ENCODE peak calls at places on chromosomes 5 and 9, in nine cellular contexts. One of them, this sample, is unnamed. For H3K27me3, the result is how much of the 10 kb centered on the place peaks cover.

GRCh38 chr5:89204766-89205165 is 321.8 kb upstream of the MEF2C start:
- DNase-seq in mammary epithelial cell: no peak
- DNase-seq in esophagus muscularis mucosa: no peak
- DNase-seq in Peyer's patch: no peak
- DNase-seq in lung: no peak
- DNase-seq in uterus: no peak
- DNase-seq in IMR-90: no peak
- DNase-seq in cardiac muscle cell: no peak
- DNase-seq in ovary: no peak
- DNase-seq in this sample: peak

GRCh38 chr5:95738834-95739233 is 7.7 kb downstream of the RHOBTB3 start:
- DNase-seq in esophagus muscularis mucosa: no peak
- DNase-seq in ovary: no peak
- DNase-seq in cardiac muscle cell: no peak
- DNase-seq in lung: no peak
- DNase-seq in uterus: no peak
- DNase-seq in IMR-90: no peak
- DNase-seq in Peyer's patch: no peak
- DNase-seq in mammary epithelial cell: no peak
- DNase-seq in this sample: no peak

GRCh38 chr9:109705515-109705914 is 74.5 kb upstream of the PALM2AKAP2 start:
- DNase-seq in IMR-90: peak
- DNase-seq in esophagus muscularis mucosa: no peak
- DNase-seq in uterus: no peak
- DNase-seq in mammary epithelial cell: peak
- DNase-seq in lung: no peak
- DNase-seq in cardiac muscle cell: peak
- DNase-seq in ovary: no peak
- DNase-seq in Peyer's patch: no peak
- DNase-seq in this sample: no peak

GRCh38 chr9:130431536-130432303 is 13.0 kb upstream of the ASS1 start:
- DNase-seq in esophagus muscularis mucosa: no peak
- DNase-seq in cardiac muscle cell: no peak
- DNase-seq in ovary: no peak
- DNase-seq in mammary epithelial cell: no peak
- DNase-seq in uterus: no peak
- DNase-seq in IMR-90: no peak
- DNase-seq in lung: no peak
- DNase-seq in Peyer's patch: no peak
- DNase-seq in this sample: no peak

GRCh38 chr9:113921366-113921765 is 45.3 kb downstream of the ZNF618 start:
- DNase-seq in cardiac muscle cell: no peak
- DNase-seq in IMR-90: peak
- DNase-seq in mammary epithelial cell: no peak
- DNase-seq in esophagus muscularis mucosa: no peak
- DNase-seq in ovary: no peak
- DNase-seq in uterus: no peak
- DNase-seq in lung: no peak
- DNase-seq in Peyer's patch: no peak
- DNase-seq in this sample: no peak

GRCh38 chr5:172339264-172340180 is 56.0 kb upstream of the UBTD2 start:
- DNase-seq in IMR-90: no peak
- DNase-seq in mammary epithelial cell: no peak
- DNase-seq in lung: no peak
- DNase-seq in Peyer's patch: no peak
- DNase-seq in uterus: no peak
- DNase-seq in cardiac muscle cell: no peak
- DNase-seq in ovary: no peak
- DNase-seq in esophagus muscularis mucosa: peak
- DNase-seq in this sample: no peak

GRCh38 chr9:102631559-102631958 is 363.6 kb upstream of the CYLC2 start:
- DNase-seq in uterus: no peak
- DNase-seq in esophagus muscularis mucosa: no peak
- DNase-seq in Peyer's patch: no peak
- DNase-seq in cardiac muscle cell: no peak
- DNase-seq in mammary epithelial cell: peak
- DNase-seq in ovary: no peak
- DNase-seq in IMR-90: no peak
- DNase-seq in lung: no peak
- DNase-seq in this sample: no peak

GRCh38 chr5:56270568-56271392 is 37.6 kb upstream of the ANKRD55 start:
- DNase-seq in IMR-90: peak
- DNase-seq in Peyer's patch: peak
- DNase-seq in lung: peak
- DNase-seq in ovary: peak
- DNase-seq in mammary epithelial cell: peak
- DNase-seq in cardiac muscle cell: peak
- DNase-seq in esophagus muscularis mucosa: peak
- DNase-seq in uterus: peak
- DNase-seq in this sample: peak

GRCh38 chr5:14675309-14675708 is 10.8 kb downstream of the OTULIN start:
- DNase-seq in cardiac muscle cell: no peak
- DNase-seq in IMR-90: no peak
- DNase-seq in ovary: no peak
- DNase-seq in uterus: no peak
- DNase-seq in esophagus muscularis mucosa: no peak
- DNase-seq in lung: no peak
- DNase-seq in Peyer's patch: no peak
- DNase-seq in mammary epithelial cell: peak
- DNase-seq in this sample: no peak

GRCh38 chr5:127254729-127255284 is 35.8 kb upstream of the MEGF10 start:
- DNase-seq in mammary epithelial cell: peak
- DNase-seq in IMR-90: peak
- DNase-seq in uterus: no peak
- DNase-seq in lung: no peak
- DNase-seq in Peyer's patch: no peak
- DNase-seq in esophagus muscularis mucosa: no peak
- DNase-seq in cardiac muscle cell: no peak
- DNase-seq in ovary: no peak
- DNase-seq in this sample: no peak

GRCh38 chr5:119522841-119523240 is 70.5 kb downstream of the HSD17B4 start:
- DNase-seq in lung: no peak
- DNase-seq in ovary: no peak
- DNase-seq in uterus: no peak
- DNase-seq in Peyer's patch: no peak
- DNase-seq in mammary epithelial cell: no peak
- DNase-seq in IMR-90: no peak
- DNase-seq in cardiac muscle cell: no peak
- DNase-seq in esophagus muscularis mucosa: no peak
- DNase-seq in this sample: no peak

GRCh38 chr5:80959768-80960442 is at the start of gene RASGRF2:
- DNase-seq in lung: peak
- DNase-seq in mammary epithelial cell: no peak
- DNase-seq in cardiac muscle cell: peak
- DNase-seq in IMR-90: peak
- DNase-seq in Peyer's patch: peak
- DNase-seq in esophagus muscularis mucosa: no peak
- DNase-seq in uterus: peak
- DNase-seq in ovary: peak
- DNase-seq in this sample: no peak

GRCh38 chr9:98057095-98057799 is 715 bp downstream of the NANS start:
- DNase-seq in ovary: no peak
- DNase-seq in IMR-90: peak
- DNase-seq in mammary epithelial cell: peak
- DNase-seq in cardiac muscle cell: no peak
- DNase-seq in Peyer's patch: peak
- DNase-seq in esophagus muscularis mucosa: peak
- DNase-seq in uterus: no peak
- DNase-seq in lung: no peak
- DNase-seq in this sample: no peak

GRCh38 chr5:179142434-179143198 is 82.4 kb downstream of the ZNF354C start:
- DNase-seq in esophagus muscularis mucosa: no peak
- DNase-seq in ovary: no peak
- DNase-seq in lung: no peak
- DNase-seq in IMR-90: peak
- DNase-seq in uterus: no peak
- DNase-seq in mammary epithelial cell: no peak
- DNase-seq in Peyer's patch: no peak
- DNase-seq in cardiac muscle cell: no peak
- DNase-seq in this sample: peak

GRCh38 chr5:158695595-158696330 is 404.0 kb downstream of the EBF1 start:
- DNase-seq in ovary: peak
- DNase-seq in Peyer's patch: peak
- DNase-seq in uterus: peak
- DNase-seq in esophagus muscularis mucosa: peak
- DNase-seq in lung: peak
- DNase-seq in mammary epithelial cell: peak
- DNase-seq in cardiac muscle cell: peak
- DNase-seq in IMR-90: peak
- DNase-seq in this sample: peak

GRCh38 chr5:102711525-102712240 is 43.4 kb upstream of the PAM start:
- DNase-seq in uterus: no peak
- DNase-seq in esophagus muscularis mucosa: no peak
- DNase-seq in IMR-90: peak
- DNase-seq in mammary epithelial cell: peak
- DNase-seq in Peyer's patch: no peak
- DNase-seq in lung: no peak
- DNase-seq in ovary: no peak
- DNase-seq in cardiac muscle cell: no peak
- DNase-seq in this sample: no peak

GRCh38 chr9:38338359-38339014 is 54.0 kb upstream of the ALDH1B1 start:
- DNase-seq in lung: no peak
- DNase-seq in uterus: no peak
- DNase-seq in cardiac muscle cell: no peak
- DNase-seq in esophagus muscularis mucosa: no peak
- DNase-seq in Peyer's patch: no peak
- DNase-seq in IMR-90: no peak
- DNase-seq in ovary: no peak
- DNase-seq in mammary epithelial cell: no peak
- DNase-seq in this sample: no peak

GRCh38 chr9:38337095-38337494 is 55.4 kb upstream of the ALDH1B1 start:
- DNase-seq in esophagus muscularis mucosa: no peak
- DNase-seq in mammary epithelial cell: no peak
- DNase-seq in cardiac muscle cell: no peak
- DNase-seq in ovary: no peak
- DNase-seq in IMR-90: no peak
- DNase-seq in lung: no peak
- DNase-seq in Peyer's patch: no peak
- DNase-seq in uterus: no peak
- DNase-seq in this sample: no peak

GRCh38 chr9:38337706-38338264 is 54.7 kb upstream of the ALDH1B1 start:
- DNase-seq in lung: no peak
- DNase-seq in IMR-90: no peak
- DNase-seq in mammary epithelial cell: no peak
- DNase-seq in uterus: no peak
- DNase-seq in cardiac muscle cell: no peak
- DNase-seq in esophagus muscularis mucosa: no peak
- DNase-seq in ovary: no peak
- DNase-seq in Peyer's patch: no peak
- DNase-seq in this sample: no peak

GRCh38 chr9:38339087-38339486 is 53.4 kb upstream of the ALDH1B1 start:
- DNase-seq in cardiac muscle cell: no peak
- DNase-seq in ovary: no peak
- DNase-seq in esophagus muscularis mucosa: no peak
- DNase-seq in uterus: no peak
- DNase-seq in IMR-90: peak
- DNase-seq in mammary epithelial cell: peak
- DNase-seq in Peyer's patch: no peak
- DNase-seq in lung: no peak
- DNase-seq in this sample: no peak

GRCh38 chr9:38339496-38339895 is 53.0 kb upstream of the ALDH1B1 start:
- DNase-seq in Peyer's patch: no peak
- DNase-seq in ovary: no peak
- DNase-seq in IMR-90: peak
- DNase-seq in lung: no peak
- DNase-seq in uterus: peak
- DNase-seq in mammary epithelial cell: no peak
- DNase-seq in cardiac muscle cell: no peak
- DNase-seq in esophagus muscularis mucosa: no peak
- DNase-seq in this sample: peak
- H3K27me3 ChIP-seq in Peyer's patch: under half
- H3K27me3 ChIP-seq in ovary: under half
- H3K27me3 ChIP-seq in IMR-90: under half
- H3K27me3 ChIP-seq in lung: under half
- H3K27me3 ChIP-seq in uterus: under half
- H3K27me3 ChIP-seq in mammary epithelial cell: under half
- H3K27me3 ChIP-seq in cardiac muscle cell: under half
- H3K27me3 ChIP-seq in esophagus muscularis mucosa: under half
- H3K27me3 ChIP-seq in this sample: under half

GRCh38 chr9:126514037-126514821 is 99.5 kb upstream of the LMX1B start:
- DNase-seq in cardiac muscle cell: peak
- DNase-seq in esophagus muscularis mucosa: no peak
- DNase-seq in Peyer's patch: peak
- DNase-seq in lung: peak
- DNase-seq in ovary: peak
- DNase-seq in uterus: peak
- DNase-seq in IMR-90: peak
- DNase-seq in mammary epithelial cell: peak
- DNase-seq in this sample: no peak
- H3K4me3 ChIP-seq in cardiac muscle cell: no peak
- H3K4me3 ChIP-seq in esophagus muscularis mucosa: peak
- H3K4me3 ChIP-seq in Peyer's patch: peak
- H3K4me3 ChIP-seq in lung: no peak
- H3K4me3 ChIP-seq in ovary: no peak
- H3K4me3 ChIP-seq in uterus: no peak
- H3K4me3 ChIP-seq in IMR-90: no peak
- H3K4me3 ChIP-seq in mammary epithelial cell: no peak
- H3K4me3 ChIP-seq in this sample: no peak

DNA sequence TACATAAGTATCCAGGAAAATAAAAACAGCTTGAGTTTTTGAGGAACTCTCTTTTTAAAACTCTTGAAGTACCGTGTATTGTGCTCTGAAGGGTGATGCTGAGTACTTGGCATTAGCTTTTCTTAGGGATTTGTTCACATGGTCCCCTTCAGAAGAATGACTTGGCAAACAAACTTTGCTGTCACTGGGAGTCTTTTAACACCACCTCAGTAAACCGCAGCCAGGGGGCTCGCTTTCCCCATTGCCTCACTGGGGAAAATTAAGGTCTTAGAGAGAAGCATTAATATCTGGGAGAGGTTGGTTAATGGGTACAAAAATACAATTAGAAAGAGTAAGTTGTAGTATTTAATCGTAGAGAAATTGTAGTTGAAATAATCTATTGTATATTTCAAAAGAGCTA is 105.9 kb upstream of the DAP start:
- DNase-seq in lung: no peak
- DNase-seq in cardiac muscle cell: no peak
- DNase-seq in esophagus muscularis mucosa: no peak
- DNase-seq in Peyer's patch: no peak
- DNase-seq in mammary epithelial cell: no peak
- DNase-seq in ovary: no peak
- DNase-seq in uterus: no peak
- DNase-seq in IMR-90: peak
- DNase-seq in this sample: no peak
- TF ChIP-seq CTCF in lung: no peak
- TF ChIP-seq CTCF in cardiac muscle cell: no peak
- TF ChIP-seq CTCF in esophagus muscularis mucosa: no peak
- TF ChIP-seq CTCF in Peyer's patch: no peak
- TF ChIP-seq CTCF in mammary epithelial cell: no peak
- TF ChIP-seq CTCF in ovary: no peak
- TF ChIP-seq CTCF in uterus: no peak
- TF ChIP-seq CTCF in IMR-90: peak
- TF ChIP-seq CTCF in this sample: peak

GRCh38 chr5:113491022-113491421 is 2.8 kb upstream of the MCC start:
- DNase-seq in IMR-90: no peak
- DNase-seq in ovary: no peak
- DNase-seq in lung: no peak
- DNase-seq in mammary epithelial cell: no peak
- DNase-seq in uterus: no peak
- DNase-seq in esophagus muscularis mucosa: no peak
- DNase-seq in cardiac muscle cell: no peak
- DNase-seq in Peyer's patch: no peak
- DNase-seq in this sample: no peak
- H3K27me3 ChIP-seq in IMR-90: under half
- H3K27me3 ChIP-seq in ovary: under half
- H3K27me3 ChIP-seq in lung: under half
- H3K27me3 ChIP-seq in mammary epithelial cell: under half
- H3K27me3 ChIP-seq in uterus: under half
- H3K27me3 ChIP-seq in esophagus muscularis mucosa: under half
- H3K27me3 ChIP-seq in cardiac muscle cell: under half
- H3K27me3 ChIP-seq in Peyer's patch: under half
- H3K27me3 ChIP-seq in this sample: under half